ENCODE peak calls at places on chromosomes 5 and 9, in ten cellular contexts. One of them, this sample, is unnamed.

GRCh38 chr5:164098979-164099378 is 593.6 kb downstream of the MAT2B start:
- DNase-seq in activated naive CD4-positive, alpha-beta T cell treated with Interleukin-2 at 50 U/mL for 16 hours: no peak
- DNase-seq in SW480: no peak
- DNase-seq in substantia nigra: no peak
- DNase-seq in fibroblast of lung: no peak
- DNase-seq in GM23338: no peak
- DNase-seq in posterior cingulate gyrus: no peak
- DNase-seq in NB4: no peak
- DNase-seq in cardiac muscle cell: no peak
- DNase-seq in small intestine: no peak
- DNase-seq in this sample: no peak

GRCh38 chr9:128689820-128690683 is 1.0 kb downstream of the SET start:
- DNase-seq in posterior cingulate gyrus: no peak
- DNase-seq in fibroblast of lung: peak
- DNase-seq in activated naive CD4-positive, alpha-beta T cell treated with Interleukin-2 at 50 U/mL for 16 hours: peak
- DNase-seq in substantia nigra: no peak
- DNase-seq in GM23338: peak
- DNase-seq in NB4: peak
- DNase-seq in small intestine: peak
- DNase-seq in SW480: peak
- DNase-seq in cardiac muscle cell: peak
- DNase-seq in this sample: peak

GRCh38 chr5:159928122-159928960 is 12.1 kb downstream of the ADRA1B start:
- DNase-seq in activated naive CD4-positive, alpha-beta T cell treated with Interleukin-2 at 50 U/mL for 16 hours: no peak
- DNase-seq in NB4: no peak
- DNase-seq in fibroblast of lung: peak
- DNase-seq in substantia nigra: no peak
- DNase-seq in small intestine: no peak
- DNase-seq in posterior cingulate gyrus: no peak
- DNase-seq in GM23338: peak
- DNase-seq in cardiac muscle cell: no peak
- DNase-seq in SW480: peak
- DNase-seq in this sample: no peak

GRCh38 chr5:60852940-60853339 is 8.9 kb upstream of the ELOVL7 start:
- DNase-seq in small intestine: no peak
- DNase-seq in SW480: no peak
- DNase-seq in GM23338: no peak
- DNase-seq in activated naive CD4-positive, alpha-beta T cell treated with Interleukin-2 at 50 U/mL for 16 hours: no peak
- DNase-seq in posterior cingulate gyrus: no peak
- DNase-seq in substantia nigra: no peak
- DNase-seq in fibroblast of lung: no peak
- DNase-seq in cardiac muscle cell: no peak
- DNase-seq in NB4: no peak
- DNase-seq in this sample: no peak

GRCh38 chr9:128421474-128422010 is 885 bp downstream of the CERCAM start:
- DNase-seq in GM23338: no peak
- DNase-seq in small intestine: no peak
- DNase-seq in cardiac muscle cell: no peak
- DNase-seq in substantia nigra: no peak
- DNase-seq in SW480: no peak
- DNase-seq in activated naive CD4-positive, alpha-beta T cell treated with Interleukin-2 at 50 U/mL for 16 hours: no peak
- DNase-seq in fibroblast of lung: peak
- DNase-seq in posterior cingulate gyrus: no peak
- DNase-seq in NB4: peak
- DNase-seq in this sample: no peak

GRCh38 chr9:31389075-31389474 is 995.4 kb upstream of the ACO1 start:
- DNase-seq in GM23338: no peak
- DNase-seq in fibroblast of lung: no peak
- DNase-seq in substantia nigra: no peak
- DNase-seq in posterior cingulate gyrus: no peak
- DNase-seq in small intestine: no peak
- DNase-seq in activated naive CD4-positive, alpha-beta T cell treated with Interleukin-2 at 50 U/mL for 16 hours: no peak
- DNase-seq in cardiac muscle cell: no peak
- DNase-seq in SW480: no peak
- DNase-seq in NB4: no peak
- DNase-seq in this sample: no peak

GRCh38 chr5:95281211-95281610 is 3.7 kb downstream of the MCTP1 start:
- DNase-seq in cardiac muscle cell: no peak
- DNase-seq in small intestine: no peak
- DNase-seq in GM23338: peak
- DNase-seq in SW480: peak
- DNase-seq in substantia nigra: no peak
- DNase-seq in NB4: no peak
- DNase-seq in fibroblast of lung: peak
- DNase-seq in activated naive CD4-positive, alpha-beta T cell treated with Interleukin-2 at 50 U/mL for 16 hours: no peak
- DNase-seq in posterior cingulate gyrus: no peak
- DNase-seq in this sample: no peak

GRCh38 chr5:60372786-60373185 is 327.2 kb downstream of the DEPDC1B start:
- DNase-seq in posterior cingulate gyrus: no peak
- DNase-seq in substantia nigra: no peak
- DNase-seq in activated naive CD4-positive, alpha-beta T cell treated with Interleukin-2 at 50 U/mL for 16 hours: no peak
- DNase-seq in SW480: no peak
- DNase-seq in small intestine: peak
- DNase-seq in fibroblast of lung: no peak
- DNase-seq in NB4: no peak
- DNase-seq in cardiac muscle cell: no peak
- DNase-seq in GM23338: no peak
- DNase-seq in this sample: no peak

GRCh38 chr5:14487896-14488570 is 93.6 kb upstream of the OTULINL start:
- DNase-seq in substantia nigra: no peak
- DNase-seq in NB4: no peak
- DNase-seq in fibroblast of lung: no peak
- DNase-seq in posterior cingulate gyrus: no peak
- DNase-seq in GM23338: peak
- DNase-seq in cardiac muscle cell: no peak
- DNase-seq in activated naive CD4-positive, alpha-beta T cell treated with Interleukin-2 at 50 U/mL for 16 hours: no peak
- DNase-seq in SW480: no peak
- DNase-seq in small intestine: no peak
- DNase-seq in this sample: no peak

GRCh38 chr9:121667214-121667613 is 15.8 kb downstream of the DAB2IP start:
- DNase-seq in posterior cingulate gyrus: no peak
- DNase-seq in small intestine: peak
- DNase-seq in SW480: no peak
- DNase-seq in fibroblast of lung: no peak
- DNase-seq in activated naive CD4-positive, alpha-beta T cell treated with Interleukin-2 at 50 U/mL for 16 hours: no peak
- DNase-seq in NB4: no peak
- DNase-seq in substantia nigra: no peak
- DNase-seq in GM23338: no peak
- DNase-seq in cardiac muscle cell: no peak
- DNase-seq in this sample: peak

GRCh38 chr9:134185536-134186011 is 21.2 kb upstream of the RNU6ATAC start:
- DNase-seq in posterior cingulate gyrus: no peak
- DNase-seq in fibroblast of lung: peak
- DNase-seq in substantia nigra: no peak
- DNase-seq in small intestine: no peak
- DNase-seq in NB4: peak
- DNase-seq in SW480: no peak
- DNase-seq in cardiac muscle cell: no peak
- DNase-seq in activated naive CD4-positive, alpha-beta T cell treated with Interleukin-2 at 50 U/mL for 16 hours: no peak
- DNase-seq in GM23338: no peak
- DNase-seq in this sample: no peak

GRCh38 chr5:137498301-137498735 is 808 bp downstream of the SPOCK1 start:
- DNase-seq in activated naive CD4-positive, alpha-beta T cell treated with Interleukin-2 at 50 U/mL for 16 hours: no peak
- DNase-seq in cardiac muscle cell: peak
- DNase-seq in NB4: no peak
- DNase-seq in SW480: no peak
- DNase-seq in posterior cingulate gyrus: peak
- DNase-seq in small intestine: no peak
- DNase-seq in fibroblast of lung: peak
- DNase-seq in GM23338: peak
- DNase-seq in substantia nigra: no peak
- DNase-seq in this sample: no peak

GRCh38 chr5:68345595-68345994 is 130.0 kb downstream of the PIK3R1 start:
- DNase-seq in posterior cingulate gyrus: no peak
- DNase-seq in SW480: no peak
- DNase-seq in GM23338: no peak
- DNase-seq in cardiac muscle cell: no peak
- DNase-seq in activated naive CD4-positive, alpha-beta T cell treated with Interleukin-2 at 50 U/mL for 16 hours: no peak
- DNase-seq in small intestine: no peak
- DNase-seq in NB4: no peak
- DNase-seq in fibroblast of lung: no peak
- DNase-seq in substantia nigra: no peak
- DNase-seq in this sample: no peak

GRCh38 chr5:86108825-86109224 is 508.9 kb upstream of the COX7C start:
- DNase-seq in fibroblast of lung: no peak
- DNase-seq in small intestine: no peak
- DNase-seq in substantia nigra: no peak
- DNase-seq in SW480: no peak
- DNase-seq in cardiac muscle cell: no peak
- DNase-seq in posterior cingulate gyrus: no peak
- DNase-seq in NB4: no peak
- DNase-seq in activated naive CD4-positive, alpha-beta T cell treated with Interleukin-2 at 50 U/mL for 16 hours: no peak
- DNase-seq in GM23338: no peak
- DNase-seq in this sample: no peak

This sample was measured in colonic mucosa.